ENCODE peak calls at places on chromosomes 1 and 21, in six cellular contexts. M is B cell, O is osteoblast, X is AG04450, T is nephron progenitor cell, Q is Calu3. E is an unnamed sample.

GRCh38 chr1:66108624-66109023 is 315.9 kb downstream of the PDE4B start:
- DNase-seq in M (no peak), Q (no peak), T (no peak), X (no peak), O (no peak), E (no peak)

GRCh38 chr1:114032271-114033218 is 53.3 kb downstream of the OLFML3 start:
- DNase-seq in M (no peak), O (peak), X (peak), Q (no peak), T (no peak), E (no peak)

GRCh38 chr1:47340227-47340626 is 6.6 kb downstream of the CMPK1 start:
- DNase-seq in T (no peak), X (peak), O (no peak), M (no peak), Q (no peak), E (no peak)

GRCh38 chr1:116663821-116664220 is 3.7 kb downstream of the IGSF3 start:
- DNase-seq in T (no peak), O (no peak), M (no peak), X (no peak), Q (no peak), E (no peak)

GRCh38 chr1:203512830-203513578 is 19.1 kb downstream of the OPTC start:
- DNase-seq in M (no peak), O (peak), T (no peak), X (peak), Q (peak), E (no peak)

GRCh38 chr1:10860682-10861081 is 64.2 kb upstream of the CASZ1 start:
- DNase-seq in O (peak), X (no peak), Q (no peak), M (no peak), T (no peak), E (no peak)

GRCh38 chr1:219337588-219337987 is 163.9 kb downstream of the LYPLAL1 start:
- DNase-seq in M (no peak), T (no peak), O (no peak), X (no peak), Q (no peak), E (no peak)

GRCh38 chr1:2602866-2603520 is 16.4 kb downstream of the PRXL2B start:
- DNase-seq in T (no peak), M (no peak), X (no peak), Q (no peak), O (peak), E (peak)

GRCh38 chr1:110916669-110917306 is 43.8 kb downstream of the CD53 start:
- DNase-seq in T (no peak), O (no peak), M (no peak), Q (peak), X (no peak), E (no peak)

GRCh38 chr1:51313268-51313852 is 17.0 kb downstream of the TTC39A start:
- DNase-seq in T (peak), M (no peak), O (no peak), X (no peak), Q (peak), E (no peak)

GRCh38 chr1:172845371-172845770 is 186.5 kb downstream of the FASLG start:
- DNase-seq in T (peak), Q (no peak), M (no peak), X (no peak), O (no peak), E (no peak)

GRCh38 chr1:27150641-27151040 is 4.3 kb downstream of the SLC9A1 start:
- DNase-seq in Q (no peak), T (no peak), O (no peak), X (no peak), M (no peak), E (no peak)

GRCh38 chr1:93631626-93632365 is 49.8 kb downstream of the BCAR3 start:
- DNase-seq in X (no peak), O (no peak), T (no peak), Q (peak), M (no peak), E (no peak)

GRCh38 chr1:58721247-58721820 is 21.5 kb upstream of the MYSM1 start:
- DNase-seq in Q (no peak), T (no peak), O (no peak), M (no peak), X (no peak), E (no peak)

GRCh38 chr1:96306809-96307208 is 414.8 kb upstream of the PTBP2 start:
- DNase-seq in X (peak), O (peak), Q (no peak), M (no peak), T (no peak), E (no peak)

GRCh38 chr1:51627672-51628071 is 10.8 kb downstream of the OSBPL9 start:
- DNase-seq in Q (no peak), X (no peak), M (no peak), T (no peak), O (peak), E (no peak)

GRCh38 chr21:32459972-32460371 is 47.5 kb downstream of the EVA1C start:
- DNase-seq in Q (no peak), O (no peak), X (no peak), M (no peak), T (no peak), E (no peak)

GRCh38 chr1:115906627-115907026 is 65.7 kb upstream of the NHLH2 start:
- DNase-seq in M (no peak), Q (peak), T (no peak), X (no peak), O (no peak), E (no peak)

GRCh38 chr1:182091083-182091482 is 29.6 kb upstream of the ZNF648 start:
- DNase-seq in T (no peak), Q (no peak), X (no peak), O (no peak), M (no peak), E (no peak)

GRCh38 chr1:110630770-110631663 is 24.9 kb upstream of the KCNA2 start:
- DNase-seq in T (peak), Q (peak), O (peak), X (no peak), M (peak), E (peak)

GRCh38 chr1:177077734-177078489 is 86.6 kb downstream of the ASTN1 start:
- DNase-seq in T (no peak), Q (no peak), M (no peak), X (no peak), O (no peak), E (no peak)

GRCh38 chr1:117612517-117613248 is 6.8 kb downstream of the TENT5C start:
- DNase-seq in M (no peak), Q (no peak), O (peak), X (peak), T (no peak), E (no peak)

GRCh38 chr1:116763787-116764465 is 9.7 kb downstream of the CD2 start:
- DNase-seq in O (peak), X (no peak), M (no peak), T (peak), Q (peak), E (no peak)

GRCh38 chr1:71081697-71082080 is 854 bp upstream of the ZRANB2 start:
- DNase-seq in X (no peak), M (no peak), O (no peak), T (peak), Q (no peak), E (no peak)

GRCh38 chr1:30169269-30169668 is 554.1 kb downstream of the MATN1 start:
- DNase-seq in X (no peak), M (no peak), T (no peak), Q (no peak), O (no peak), E (peak)

GRCh38 chr21:28669331-28669730 is 323.3 kb downstream of the LTN1 start:
- DNase-seq in T (no peak), M (no peak), O (no peak), Q (no peak), X (no peak), E (no peak)

GRCh38 chr1:235525314-235525713 is 21.1 kb upstream of the B3GALNT2 start:
- DNase-seq in M (no peak), X (no peak), T (no peak), Q (no peak), O (no peak), E (no peak)

GRCh38 chr1:214500349-214501055 is 50.9 kb downstream of the PTPN14 start:
- DNase-seq in Q (no peak), T (no peak), O (no peak), X (no peak), M (no peak), E (no peak)

GRCh38 chr1:110393286-110393685 is 2.5 kb upstream of the SLC16A4 start:
- DNase-seq in X (no peak), M (no peak), O (no peak), Q (no peak), T (no peak), E (no peak)

GRCh38 chr1:81437213-81437612 is 363.5 kb upstream of the ADGRL2 start:
- DNase-seq in M (no peak), O (no peak), T (no peak), Q (no peak), X (no peak), E (no peak)

GRCh38 chr1:50605186-50605875 is 182.1 kb upstream of the DMRTA2 start:
- DNase-seq in M (no peak), X (no peak), Q (peak), O (peak), T (no peak), E (no peak)

GRCh38 chr1:185426761-185427698 is 110.0 kb upstream of the IVNS1ABP start:
- DNase-seq in Q (no peak), X (no peak), O (peak), T (no peak), M (no peak), E (no peak)

GRCh38 chr1:217275617-217276398 is 355.1 kb downstream of the GPATCH2 start:
- DNase-seq in T (no peak), M (no peak), Q (no peak), X (peak), O (peak), E (no peak)

GRCh38 chr1:227899820-227900449 is 47.8 kb downstream of the WNT9A start:
- DNase-seq in O (no peak), Q (no peak), T (peak), X (no peak), M (no peak), E (peak)

GRCh38 chr21:41217656-41218380 is 49.9 kb downstream of the BACE2 start:
- DNase-seq in X (peak), Q (peak), M (no peak), O (peak), T (peak), E (no peak)

GRCh38 chr1:66788231-66788939 is 12.7 kb downstream of the INSL5 start:
- DNase-seq in M (no peak), X (no peak), T (no peak), O (no peak), Q (peak), E (no peak)

GRCh38 chr21:33058468-33059318 is 11.2 kb upstream of the OLIG1 start:
- DNase-seq in O (no peak), Q (no peak), M (no peak), X (no peak), T (no peak), E (no peak)

GRCh38 chr1:34066921-34067603 is 98.0 kb downstream of the CSMD2 start:
- DNase-seq in M (no peak), T (no peak), O (no peak), Q (no peak), X (peak), E (no peak)

DNA sequence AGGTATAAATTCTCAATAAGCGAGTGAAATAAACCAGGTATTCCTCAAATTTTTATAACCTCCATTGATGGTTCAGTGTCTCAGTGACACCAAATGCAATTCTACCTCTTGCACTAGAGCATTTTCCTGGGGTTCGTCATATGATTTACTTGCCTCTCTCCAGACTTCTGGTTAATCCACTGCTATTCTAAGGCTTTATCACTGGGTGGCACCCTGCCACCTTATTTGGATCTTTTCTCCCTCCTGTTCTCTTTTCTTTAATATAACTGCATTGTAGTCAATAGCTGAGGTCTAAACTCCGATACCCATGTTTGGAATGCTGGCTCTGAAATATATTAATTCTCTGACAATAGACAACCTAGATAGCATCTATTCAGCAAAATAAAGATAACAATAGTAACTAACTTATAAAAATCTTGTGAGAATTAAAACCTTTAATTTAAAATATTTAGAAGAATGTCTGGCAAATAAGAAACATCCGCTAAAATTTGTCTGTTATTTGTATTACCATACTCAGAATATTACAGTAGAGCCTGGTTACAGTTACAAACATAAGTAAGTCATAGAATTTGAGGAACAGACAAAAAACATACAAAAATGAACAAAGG is 436.4 kb downstream of the PLA2G4A start:
- DNase-seq in X (peak), O (no peak), M (no peak), Q (peak), T (peak), E (no peak)
- TF ChIP-seq CTCF in X (peak), O (peak), M (no peak), Q (peak), T (peak), E (peak)

GRCh38 chr1:7084232-7084894 is 299.1 kb downstream of the CAMTA1 start:
- DNase-seq in X (no peak), M (no peak), T (no peak), O (no peak), Q (no peak), E (no peak)
- TF ChIP-seq CTCF in X (no peak), M (no peak), T (no peak), O (no peak), Q (no peak), E (no peak)

GRCh38 chr1:42479621-42480020 is 16.5 kb downstream of the CCDC30 start:
- DNase-seq in Q (no peak), O (no peak), X (no peak), T (peak), M (no peak), E (no peak)
- TF ChIP-seq CTCF in Q (no peak), O (peak), X (peak), T (no peak), M (no peak), E (peak)

GRCh38 chr1:236980673-236981072 is 23.6 kb downstream of the MT1HL1 start:
- DNase-seq in O (no peak), T (no peak), Q (no peak), M (no peak), X (no peak), E (no peak)
- TF ChIP-seq CTCF in O (no peak), T (no peak), Q (no peak), M (no peak), X (no peak), E (no peak)

GRCh38 chr1:23848673-23849616 is 19.1 kb downstream of the FUCA1 start:
- DNase-seq in X (no peak), M (no peak), Q (no peak), T (no peak), O (no peak), E (no peak)

DNA sequence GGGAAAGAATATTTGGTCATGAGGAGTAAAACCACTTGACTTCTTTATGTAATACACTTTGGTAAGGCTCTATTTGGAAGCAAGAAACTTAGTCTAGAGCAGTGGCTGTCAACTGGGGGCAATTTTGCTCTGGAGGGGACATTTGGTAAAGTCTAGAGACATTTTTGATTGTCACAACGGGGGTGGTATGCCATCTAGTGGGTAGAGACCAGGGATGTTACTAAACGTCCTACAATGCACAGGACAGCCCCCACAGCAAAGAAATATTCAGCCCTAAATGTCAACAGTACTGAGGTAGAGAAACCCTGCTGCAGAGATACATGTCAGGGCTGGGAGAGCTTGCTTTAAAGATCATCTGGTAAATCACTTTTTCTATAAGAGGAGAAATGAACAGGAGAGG is 13.5 kb downstream of the FUCA1 start:
- DNase-seq in O (no peak), T (no peak), Q (peak), M (no peak), X (no peak), E (no peak)
- TF ChIP-seq CTCF in O (peak), T (no peak), Q (no peak), M (no peak), X (peak), E (no peak)

GRCh38 chr1:233025156-233025555 is 74.7 kb downstream of the NTPCR start:
- DNase-seq in X (no peak), T (peak), M (no peak), O (peak), Q (peak), E (no peak)
- TF ChIP-seq CTCF in X (peak), T (peak), M (no peak), O (peak), Q (no peak), E (peak)

GRCh38 chr1:56189454-56189853 is 389.9 kb downstream of the PLPP3 start:
- DNase-seq in M (no peak), Q (no peak), X (no peak), O (no peak), T (no peak), E (no peak)

GRCh38 chr1:56188216-56188615 is 391.1 kb downstream of the PLPP3 start:
- DNase-seq in X (no peak), Q (no peak), O (no peak), T (no peak), M (no peak), E (no peak)

GRCh38 chr1:56188855-56189254 is 390.5 kb downstream of the PLPP3 start:
- DNase-seq in Q (no peak), T (no peak), X (no peak), M (no peak), O (no peak), E (no peak)

GRCh38 chr1:56190975-56191768 is 388.2 kb downstream of the PLPP3 start:
- DNase-seq in X (no peak), Q (no peak), O (peak), M (no peak), T (no peak), E (no peak)

GRCh38 chr1:56189946-56190920 is 389.1 kb downstream of the PLPP3 start:
- DNase-seq in T (no peak), O (no peak), M (no peak), Q (peak), X (no peak), E (no peak)
- TF ChIP-seq CTCF in T (peak), O (peak), M (peak), Q (no peak), X (peak), E (peak)